ENCODE peak calls at places on chromosomes 6 and 20, in six cellular contexts. One of them, this sample, is unnamed.

GRCh38 chr6:137976430-137976829 is 109.4 kb downstream of the TNFAIP3 start:
- DNase-seq in kidney glomerular epithelial cell: no peak
- DNase-seq in stimulated activated CD4-positive, alpha-beta T cell treated with anti-CD3 and anti-CD28 coated beads, Interleukin-2, amount 100 ng/mL, for 24 hours: no peak
- DNase-seq in activated CD4-positive, CD25-positive, alpha-beta regulatory T cell treated with anti-CD3 and anti-CD28 coated beads, Interleukin-2, amount 50 U/mL, for 16 hours: no peak
- DNase-seq in endothelial cell: no peak
- DNase-seq in AG09309: no peak
- DNase-seq in this sample: no peak

GRCh38 chr20:10414982-10415650 is 18.9 kb downstream of the MKKS start:
- DNase-seq in kidney glomerular epithelial cell: no peak
- DNase-seq in stimulated activated CD4-positive, alpha-beta T cell treated with anti-CD3 and anti-CD28 coated beads, Interleukin-2, amount 100 ng/mL, for 24 hours: no peak
- DNase-seq in activated CD4-positive, CD25-positive, alpha-beta regulatory T cell treated with anti-CD3 and anti-CD28 coated beads, Interleukin-2, amount 50 U/mL, for 16 hours: no peak
- DNase-seq in endothelial cell: no peak
- DNase-seq in AG09309: no peak
- DNase-seq in this sample: no peak

GRCh38 chr6:169250660-169251059 is 3.0 kb downstream of the THBS2 start:
- DNase-seq in kidney glomerular epithelial cell: peak
- DNase-seq in endothelial cell: no peak
- DNase-seq in activated CD4-positive, CD25-positive, alpha-beta regulatory T cell treated with anti-CD3 and anti-CD28 coated beads, Interleukin-2, amount 50 U/mL, for 16 hours: no peak
- DNase-seq in AG09309: peak
- DNase-seq in stimulated activated CD4-positive, alpha-beta T cell treated with anti-CD3 and anti-CD28 coated beads, Interleukin-2, amount 100 ng/mL, for 24 hours: no peak
- DNase-seq in this sample: no peak

GRCh38 chr6:17365961-17366360 is 27.4 kb upstream of the CAP2 start:
- DNase-seq in endothelial cell: no peak
- DNase-seq in kidney glomerular epithelial cell: no peak
- DNase-seq in AG09309: no peak
- DNase-seq in activated CD4-positive, CD25-positive, alpha-beta regulatory T cell treated with anti-CD3 and anti-CD28 coated beads, Interleukin-2, amount 50 U/mL, for 16 hours: no peak
- DNase-seq in stimulated activated CD4-positive, alpha-beta T cell treated with anti-CD3 and anti-CD28 coated beads, Interleukin-2, amount 100 ng/mL, for 24 hours: no peak
- DNase-seq in this sample: no peak

GRCh38 chr6:107116328-107116892 is 1.1 kb upstream of the BEND3 start:
- DNase-seq in endothelial cell: peak
- DNase-seq in kidney glomerular epithelial cell: no peak
- DNase-seq in stimulated activated CD4-positive, alpha-beta T cell treated with anti-CD3 and anti-CD28 coated beads, Interleukin-2, amount 100 ng/mL, for 24 hours: peak
- DNase-seq in AG09309: no peak
- DNase-seq in activated CD4-positive, CD25-positive, alpha-beta regulatory T cell treated with anti-CD3 and anti-CD28 coated beads, Interleukin-2, amount 50 U/mL, for 16 hours: no peak
- DNase-seq in this sample: peak

GRCh38 chr6:17102258-17102870 is 514 bp downstream of the STMND1 start:
- DNase-seq in stimulated activated CD4-positive, alpha-beta T cell treated with anti-CD3 and anti-CD28 coated beads, Interleukin-2, amount 100 ng/mL, for 24 hours: no peak
- DNase-seq in activated CD4-positive, CD25-positive, alpha-beta regulatory T cell treated with anti-CD3 and anti-CD28 coated beads, Interleukin-2, amount 50 U/mL, for 16 hours: no peak
- DNase-seq in endothelial cell: no peak
- DNase-seq in AG09309: no peak
- DNase-seq in kidney glomerular epithelial cell: no peak
- DNase-seq in this sample: no peak

GRCh38 chr6:41430875-41431274 is 95.5 kb downstream of the NCR2 start:
- DNase-seq in AG09309: peak
- DNase-seq in activated CD4-positive, CD25-positive, alpha-beta regulatory T cell treated with anti-CD3 and anti-CD28 coated beads, Interleukin-2, amount 50 U/mL, for 16 hours: no peak
- DNase-seq in endothelial cell: no peak
- DNase-seq in stimulated activated CD4-positive, alpha-beta T cell treated with anti-CD3 and anti-CD28 coated beads, Interleukin-2, amount 100 ng/mL, for 24 hours: no peak
- DNase-seq in kidney glomerular epithelial cell: no peak
- DNase-seq in this sample: no peak

GRCh38 chr20:60066438-60066823 is 108.2 kb downstream of the CDH26 start:
- DNase-seq in AG09309: no peak
- DNase-seq in activated CD4-positive, CD25-positive, alpha-beta regulatory T cell treated with anti-CD3 and anti-CD28 coated beads, Interleukin-2, amount 50 U/mL, for 16 hours: no peak
- DNase-seq in stimulated activated CD4-positive, alpha-beta T cell treated with anti-CD3 and anti-CD28 coated beads, Interleukin-2, amount 100 ng/mL, for 24 hours: no peak
- DNase-seq in kidney glomerular epithelial cell: no peak
- DNase-seq in endothelial cell: no peak
- DNase-seq in this sample: no peak

GRCh38 chr6:139376604-139377218 is 2.3 kb upstream of the CITED2 start:
- DNase-seq in kidney glomerular epithelial cell: peak
- DNase-seq in activated CD4-positive, CD25-positive, alpha-beta regulatory T cell treated with anti-CD3 and anti-CD28 coated beads, Interleukin-2, amount 50 U/mL, for 16 hours: no peak
- DNase-seq in AG09309: no peak
- DNase-seq in stimulated activated CD4-positive, alpha-beta T cell treated with anti-CD3 and anti-CD28 coated beads, Interleukin-2, amount 100 ng/mL, for 24 hours: no peak
- DNase-seq in endothelial cell: no peak
- DNase-seq in this sample: peak

GRCh38 chr6:50145125-50145524 is 95.4 kb upstream of the DEFB112 start:
- DNase-seq in stimulated activated CD4-positive, alpha-beta T cell treated with anti-CD3 and anti-CD28 coated beads, Interleukin-2, amount 100 ng/mL, for 24 hours: no peak
- DNase-seq in AG09309: no peak
- DNase-seq in endothelial cell: no peak
- DNase-seq in activated CD4-positive, CD25-positive, alpha-beta regulatory T cell treated with anti-CD3 and anti-CD28 coated beads, Interleukin-2, amount 50 U/mL, for 16 hours: no peak
- DNase-seq in kidney glomerular epithelial cell: peak
- DNase-seq in this sample: no peak

GRCh38 chr20:41380551-41381262 is 14.1 kb upstream of the EMILIN3 start:
- DNase-seq in activated CD4-positive, CD25-positive, alpha-beta regulatory T cell treated with anti-CD3 and anti-CD28 coated beads, Interleukin-2, amount 50 U/mL, for 16 hours: no peak
- DNase-seq in endothelial cell: no peak
- DNase-seq in stimulated activated CD4-positive, alpha-beta T cell treated with anti-CD3 and anti-CD28 coated beads, Interleukin-2, amount 100 ng/mL, for 24 hours: no peak
- DNase-seq in AG09309: no peak
- DNase-seq in kidney glomerular epithelial cell: no peak
- DNase-seq in this sample: no peak

GRCh38 chr6:50062051-50062450 is 12.3 kb upstream of the DEFB112 start:
- DNase-seq in AG09309: no peak
- DNase-seq in activated CD4-positive, CD25-positive, alpha-beta regulatory T cell treated with anti-CD3 and anti-CD28 coated beads, Interleukin-2, amount 50 U/mL, for 16 hours: no peak
- DNase-seq in stimulated activated CD4-positive, alpha-beta T cell treated with anti-CD3 and anti-CD28 coated beads, Interleukin-2, amount 100 ng/mL, for 24 hours: no peak
- DNase-seq in kidney glomerular epithelial cell: no peak
- DNase-seq in endothelial cell: peak
- DNase-seq in this sample: no peak

GRCh38 chr6:75493400-75494064 is at the start of gene FILIP1:
- DNase-seq in activated CD4-positive, CD25-positive, alpha-beta regulatory T cell treated with anti-CD3 and anti-CD28 coated beads, Interleukin-2, amount 50 U/mL, for 16 hours: no peak
- DNase-seq in stimulated activated CD4-positive, alpha-beta T cell treated with anti-CD3 and anti-CD28 coated beads, Interleukin-2, amount 100 ng/mL, for 24 hours: no peak
- DNase-seq in endothelial cell: peak
- DNase-seq in kidney glomerular epithelial cell: no peak
- DNase-seq in AG09309: no peak
- DNase-seq in this sample: no peak

GRCh38 chr20:48282591-48283228 is 497.4 kb upstream of the SULF2 start:
- DNase-seq in endothelial cell: no peak
- DNase-seq in AG09309: no peak
- DNase-seq in kidney glomerular epithelial cell: no peak
- DNase-seq in activated CD4-positive, CD25-positive, alpha-beta regulatory T cell treated with anti-CD3 and anti-CD28 coated beads, Interleukin-2, amount 50 U/mL, for 16 hours: no peak
- DNase-seq in stimulated activated CD4-positive, alpha-beta T cell treated with anti-CD3 and anti-CD28 coated beads, Interleukin-2, amount 100 ng/mL, for 24 hours: no peak
- DNase-seq in this sample: peak

GRCh38 chr20:50918403-50918802 is 12.8 kb downstream of the ADNP start:
- DNase-seq in activated CD4-positive, CD25-positive, alpha-beta regulatory T cell treated with anti-CD3 and anti-CD28 coated beads, Interleukin-2, amount 50 U/mL, for 16 hours: no peak
- DNase-seq in endothelial cell: no peak
- DNase-seq in AG09309: no peak
- DNase-seq in kidney glomerular epithelial cell: no peak
- DNase-seq in stimulated activated CD4-positive, alpha-beta T cell treated with anti-CD3 and anti-CD28 coated beads, Interleukin-2, amount 100 ng/mL, for 24 hours: no peak
- DNase-seq in this sample: no peak

GRCh38 chr6:293185-294174 is 1.2 kb downstream of the DUSP22 start:
- DNase-seq in activated CD4-positive, CD25-positive, alpha-beta regulatory T cell treated with anti-CD3 and anti-CD28 coated beads, Interleukin-2, amount 50 U/mL, for 16 hours: peak
- DNase-seq in kidney glomerular epithelial cell: no peak
- DNase-seq in stimulated activated CD4-positive, alpha-beta T cell treated with anti-CD3 and anti-CD28 coated beads, Interleukin-2, amount 100 ng/mL, for 24 hours: peak
- DNase-seq in AG09309: no peak
- DNase-seq in endothelial cell: no peak
- DNase-seq in this sample: peak

GRCh38 chr6:68114648-68115047 is 520.4 kb upstream of the ADGRB3 start:
- DNase-seq in activated CD4-positive, CD25-positive, alpha-beta regulatory T cell treated with anti-CD3 and anti-CD28 coated beads, Interleukin-2, amount 50 U/mL, for 16 hours: no peak
- DNase-seq in kidney glomerular epithelial cell: no peak
- DNase-seq in endothelial cell: no peak
- DNase-seq in AG09309: no peak
- DNase-seq in stimulated activated CD4-positive, alpha-beta T cell treated with anti-CD3 and anti-CD28 coated beads, Interleukin-2, amount 100 ng/mL, for 24 hours: no peak
- DNase-seq in this sample: no peak

GRCh38 chr6:72272958-72273357 is 348.9 kb upstream of the KCNQ5 start:
- DNase-seq in activated CD4-positive, CD25-positive, alpha-beta regulatory T cell treated with anti-CD3 and anti-CD28 coated beads, Interleukin-2, amount 50 U/mL, for 16 hours: no peak
- DNase-seq in stimulated activated CD4-positive, alpha-beta T cell treated with anti-CD3 and anti-CD28 coated beads, Interleukin-2, amount 100 ng/mL, for 24 hours: no peak
- DNase-seq in endothelial cell: no peak
- DNase-seq in AG09309: no peak
- DNase-seq in kidney glomerular epithelial cell: peak
- DNase-seq in this sample: no peak

GRCh38 chr6:7062445-7063162 is 45.2 kb upstream of the RREB1 start:
- DNase-seq in kidney glomerular epithelial cell: no peak
- DNase-seq in stimulated activated CD4-positive, alpha-beta T cell treated with anti-CD3 and anti-CD28 coated beads, Interleukin-2, amount 100 ng/mL, for 24 hours: no peak
- DNase-seq in endothelial cell: no peak
- DNase-seq in AG09309: no peak
- DNase-seq in activated CD4-positive, CD25-positive, alpha-beta regulatory T cell treated with anti-CD3 and anti-CD28 coated beads, Interleukin-2, amount 50 U/mL, for 16 hours: no peak
- DNase-seq in this sample: no peak

GRCh38 chr6:166439366-166440091 is 56.8 kb upstream of the MPC1 start:
- DNase-seq in AG09309: no peak
- DNase-seq in kidney glomerular epithelial cell: no peak
- DNase-seq in activated CD4-positive, CD25-positive, alpha-beta regulatory T cell treated with anti-CD3 and anti-CD28 coated beads, Interleukin-2, amount 50 U/mL, for 16 hours: no peak
- DNase-seq in stimulated activated CD4-positive, alpha-beta T cell treated with anti-CD3 and anti-CD28 coated beads, Interleukin-2, amount 100 ng/mL, for 24 hours: no peak
- DNase-seq in endothelial cell: no peak
- DNase-seq in this sample: no peak

GRCh38 chr6:47134476-47135189 is 92.5 kb upstream of the ADGRF1 start:
- DNase-seq in activated CD4-positive, CD25-positive, alpha-beta regulatory T cell treated with anti-CD3 and anti-CD28 coated beads, Interleukin-2, amount 50 U/mL, for 16 hours: no peak
- DNase-seq in stimulated activated CD4-positive, alpha-beta T cell treated with anti-CD3 and anti-CD28 coated beads, Interleukin-2, amount 100 ng/mL, for 24 hours: no peak
- DNase-seq in kidney glomerular epithelial cell: peak
- DNase-seq in AG09309: peak
- DNase-seq in endothelial cell: no peak
- DNase-seq in this sample: peak

GRCh38 chr6:56843476-56844349 is 111.2 kb upstream of the BEND6 start:
- DNase-seq in AG09309: no peak
- DNase-seq in kidney glomerular epithelial cell: peak
- DNase-seq in endothelial cell: peak
- DNase-seq in stimulated activated CD4-positive, alpha-beta T cell treated with anti-CD3 and anti-CD28 coated beads, Interleukin-2, amount 100 ng/mL, for 24 hours: peak
- DNase-seq in activated CD4-positive, CD25-positive, alpha-beta regulatory T cell treated with anti-CD3 and anti-CD28 coated beads, Interleukin-2, amount 50 U/mL, for 16 hours: no peak
- DNase-seq in this sample: peak

GRCh38 chr6:25883536-25883935 is 9.5 kb upstream of the SLC17A3 start:
- DNase-seq in endothelial cell: no peak
- DNase-seq in activated CD4-positive, CD25-positive, alpha-beta regulatory T cell treated with anti-CD3 and anti-CD28 coated beads, Interleukin-2, amount 50 U/mL, for 16 hours: no peak
- DNase-seq in AG09309: no peak
- DNase-seq in kidney glomerular epithelial cell: peak
- DNase-seq in stimulated activated CD4-positive, alpha-beta T cell treated with anti-CD3 and anti-CD28 coated beads, Interleukin-2, amount 100 ng/mL, for 24 hours: no peak
- DNase-seq in this sample: no peak

GRCh38 chr6:3841711-3842565 is 7.2 kb upstream of the FAM50B start:
- DNase-seq in endothelial cell: no peak
- DNase-seq in kidney glomerular epithelial cell: peak
- DNase-seq in stimulated activated CD4-positive, alpha-beta T cell treated with anti-CD3 and anti-CD28 coated beads, Interleukin-2, amount 100 ng/mL, for 24 hours: no peak
- DNase-seq in AG09309: peak
- DNase-seq in activated CD4-positive, CD25-positive, alpha-beta regulatory T cell treated with anti-CD3 and anti-CD28 coated beads, Interleukin-2, amount 50 U/mL, for 16 hours: no peak
- DNase-seq in this sample: no peak

GRCh38 chr20:63318391-63319163 is 25.6 kb downstream of the COL20A1 start:
- DNase-seq in AG09309: no peak
- DNase-seq in endothelial cell: no peak
- DNase-seq in stimulated activated CD4-positive, alpha-beta T cell treated with anti-CD3 and anti-CD28 coated beads, Interleukin-2, amount 100 ng/mL, for 24 hours: no peak
- DNase-seq in kidney glomerular epithelial cell: no peak
- DNase-seq in activated CD4-positive, CD25-positive, alpha-beta regulatory T cell treated with anti-CD3 and anti-CD28 coated beads, Interleukin-2, amount 50 U/mL, for 16 hours: no peak
- DNase-seq in this sample: no peak

GRCh38 chr6:144216668-144217218 is 66.4 kb downstream of the STX11 start:
- DNase-seq in stimulated activated CD4-positive, alpha-beta T cell treated with anti-CD3 and anti-CD28 coated beads, Interleukin-2, amount 100 ng/mL, for 24 hours: no peak
- DNase-seq in AG09309: no peak
- DNase-seq in endothelial cell: no peak
- DNase-seq in activated CD4-positive, CD25-positive, alpha-beta regulatory T cell treated with anti-CD3 and anti-CD28 coated beads, Interleukin-2, amount 50 U/mL, for 16 hours: peak
- DNase-seq in kidney glomerular epithelial cell: no peak
- DNase-seq in this sample: no peak

GRCh38 chr20:44450279-44450937 is 25.3 kb upstream of the TTPAL start:
- DNase-seq in AG09309: no peak
- DNase-seq in endothelial cell: no peak
- DNase-seq in kidney glomerular epithelial cell: no peak
- DNase-seq in stimulated activated CD4-positive, alpha-beta T cell treated with anti-CD3 and anti-CD28 coated beads, Interleukin-2, amount 100 ng/mL, for 24 hours: no peak
- DNase-seq in activated CD4-positive, CD25-positive, alpha-beta regulatory T cell treated with anti-CD3 and anti-CD28 coated beads, Interleukin-2, amount 50 U/mL, for 16 hours: no peak
- DNase-seq in this sample: no peak

This sample was measured in Caco-2.